ENCODE peak calls at places on chromosomes 3 and 15, in ten cellular contexts. One of them, this sample, is unnamed.

GRCh38 chr15:23497710-23498111 is 50.7 kb upstream of the GOLGA6L2 start:
- DNase-seq in T-helper 2 cell: no peak
- DNase-seq in HCEC 1CT: no peak
- DNase-seq in AG08395: peak; percentile 3
- DNase-seq in ELF-1: no peak
- DNase-seq in stimulated activated CD8-positive, alpha-beta memory T cell treated with anti-CD3 and anti-CD28 coated beads, Interleukin-7, amount 100 ng/mL, for 1 hour: no peak
- DNase-seq in astrocyte of the spinal cord: no peak
- DNase-seq in T-helper 22 cell: no peak
- DNase-seq in islet precursor cell: no peak
- DNase-seq in activated T-cell treated with anti-CD3 and anti-CD28 coated beads, Interleukin-2, amount 50 U/mL, for 24 hours: no peak
- DNase-seq in this sample: no peak

GRCh38 chr3:50585919-50586762 is 16.8 kb downstream of the HEMK1 start:
- DNase-seq in T-helper 2 cell: no peak
- DNase-seq in HCEC 1CT: no peak
- DNase-seq in AG08395: no peak
- DNase-seq in ELF-1: no peak
- DNase-seq in stimulated activated CD8-positive, alpha-beta memory T cell treated with anti-CD3 and anti-CD28 coated beads, Interleukin-7, amount 100 ng/mL, for 1 hour: no peak
- DNase-seq in astrocyte of the spinal cord: no peak
- DNase-seq in T-helper 22 cell: no peak
- DNase-seq in islet precursor cell: no peak
- DNase-seq in activated T-cell treated with anti-CD3 and anti-CD28 coated beads, Interleukin-2, amount 50 U/mL, for 24 hours: peak; percentile 62
- DNase-seq in this sample: no peak

GRCh38 chr3:196989721-196990262 is 21.2 kb upstream of the PIGZ start:
- DNase-seq in T-helper 2 cell: no peak
- DNase-seq in HCEC 1CT: no peak
- DNase-seq in AG08395: peak; percentile 62
- DNase-seq in ELF-1: no peak
- DNase-seq in stimulated activated CD8-positive, alpha-beta memory T cell treated with anti-CD3 and anti-CD28 coated beads, Interleukin-7, amount 100 ng/mL, for 1 hour: no peak
- DNase-seq in astrocyte of the spinal cord: no peak
- DNase-seq in T-helper 22 cell: no peak
- DNase-seq in islet precursor cell: peak; percentile 52
- DNase-seq in activated T-cell treated with anti-CD3 and anti-CD28 coated beads, Interleukin-2, amount 50 U/mL, for 24 hours: peak; percentile 8
- DNase-seq in this sample: peak; percentile 43

GRCh38 chr3:152870027-152870426 is 35.1 kb downstream of the P2RY1 start:
- DNase-seq in T-helper 2 cell: no peak
- DNase-seq in HCEC 1CT: no peak
- DNase-seq in AG08395: no peak
- DNase-seq in ELF-1: no peak
- DNase-seq in stimulated activated CD8-positive, alpha-beta memory T cell treated with anti-CD3 and anti-CD28 coated beads, Interleukin-7, amount 100 ng/mL, for 1 hour: no peak
- DNase-seq in astrocyte of the spinal cord: no peak
- DNase-seq in T-helper 22 cell: no peak
- DNase-seq in islet precursor cell: no peak
- DNase-seq in activated T-cell treated with anti-CD3 and anti-CD28 coated beads, Interleukin-2, amount 50 U/mL, for 24 hours: no peak
- DNase-seq in this sample: no peak

GRCh38 chr3:48804930-48805329 is 42.7 kb downstream of the PRKAR2A start:
- DNase-seq in T-helper 2 cell: no peak
- DNase-seq in HCEC 1CT: no peak
- DNase-seq in AG08395: no peak
- DNase-seq in ELF-1: no peak
- DNase-seq in stimulated activated CD8-positive, alpha-beta memory T cell treated with anti-CD3 and anti-CD28 coated beads, Interleukin-7, amount 100 ng/mL, for 1 hour: no peak
- DNase-seq in astrocyte of the spinal cord: no peak
- DNase-seq in T-helper 22 cell: no peak
- DNase-seq in islet precursor cell: no peak
- DNase-seq in activated T-cell treated with anti-CD3 and anti-CD28 coated beads, Interleukin-2, amount 50 U/mL, for 24 hours: no peak
- DNase-seq in this sample: no peak

GRCh38 chr3:140898340-140899180 is 43.1 kb upstream of the SLC25A36 start:
- DNase-seq in T-helper 2 cell: no peak
- DNase-seq in HCEC 1CT: peak; percentile 82
- DNase-seq in AG08395: peak; percentile 79
- DNase-seq in ELF-1: no peak
- DNase-seq in stimulated activated CD8-positive, alpha-beta memory T cell treated with anti-CD3 and anti-CD28 coated beads, Interleukin-7, amount 100 ng/mL, for 1 hour: no peak
- DNase-seq in astrocyte of the spinal cord: peak; percentile 90
- DNase-seq in T-helper 22 cell: no peak
- DNase-seq in islet precursor cell: no peak
- DNase-seq in activated T-cell treated with anti-CD3 and anti-CD28 coated beads, Interleukin-2, amount 50 U/mL, for 24 hours: no peak
- DNase-seq in this sample: no peak

GRCh38 chr15:58873267-58873666 is 60.2 kb downstream of the SLTM start:
- DNase-seq in T-helper 2 cell: no peak
- DNase-seq in HCEC 1CT: peak; percentile 82
- DNase-seq in AG08395: peak; percentile 81
- DNase-seq in ELF-1: no peak
- DNase-seq in stimulated activated CD8-positive, alpha-beta memory T cell treated with anti-CD3 and anti-CD28 coated beads, Interleukin-7, amount 100 ng/mL, for 1 hour: no peak
- DNase-seq in astrocyte of the spinal cord: peak; percentile 22
- DNase-seq in T-helper 22 cell: no peak
- DNase-seq in islet precursor cell: no peak
- DNase-seq in activated T-cell treated with anti-CD3 and anti-CD28 coated beads, Interleukin-2, amount 50 U/mL, for 24 hours: no peak
- DNase-seq in this sample: no peak

GRCh38 chr3:157868168-157868567 is 238.1 kb downstream of the SHOX2 start:
- DNase-seq in T-helper 2 cell: no peak
- DNase-seq in HCEC 1CT: peak; percentile 20
- DNase-seq in AG08395: peak; percentile 81
- DNase-seq in ELF-1: no peak
- DNase-seq in stimulated activated CD8-positive, alpha-beta memory T cell treated with anti-CD3 and anti-CD28 coated beads, Interleukin-7, amount 100 ng/mL, for 1 hour: no peak
- DNase-seq in astrocyte of the spinal cord: peak; percentile 46
- DNase-seq in T-helper 22 cell: no peak
- DNase-seq in islet precursor cell: no peak
- DNase-seq in activated T-cell treated with anti-CD3 and anti-CD28 coated beads, Interleukin-2, amount 50 U/mL, for 24 hours: no peak
- DNase-seq in this sample: no peak

GRCh38 chr3:71551286-71551919 is 32.1 kb downstream of the FOXP1 start:
- DNase-seq in T-helper 2 cell: no peak
- DNase-seq in HCEC 1CT: peak; percentile 69
- DNase-seq in AG08395: peak; percentile 27
- DNase-seq in ELF-1: no peak
- DNase-seq in stimulated activated CD8-positive, alpha-beta memory T cell treated with anti-CD3 and anti-CD28 coated beads, Interleukin-7, amount 100 ng/mL, for 1 hour: no peak
- DNase-seq in astrocyte of the spinal cord: peak; percentile 56
- DNase-seq in T-helper 22 cell: no peak
- DNase-seq in islet precursor cell: no peak
- DNase-seq in activated T-cell treated with anti-CD3 and anti-CD28 coated beads, Interleukin-2, amount 50 U/mL, for 24 hours: no peak
- DNase-seq in this sample: no peak

GRCh38 chr3:10142707-10143560 is 1.4 kb downstream of the VHL start:
- DNase-seq in T-helper 2 cell: no peak
- DNase-seq in HCEC 1CT: no peak
- DNase-seq in AG08395: no peak
- DNase-seq in ELF-1: peak; percentile 47
- DNase-seq in stimulated activated CD8-positive, alpha-beta memory T cell treated with anti-CD3 and anti-CD28 coated beads, Interleukin-7, amount 100 ng/mL, for 1 hour: no peak
- DNase-seq in astrocyte of the spinal cord: no peak
- DNase-seq in T-helper 22 cell: no peak
- DNase-seq in islet precursor cell: no peak
- DNase-seq in activated T-cell treated with anti-CD3 and anti-CD28 coated beads, Interleukin-2, amount 50 U/mL, for 24 hours: peak; percentile 42
- DNase-seq in this sample: no peak

GRCh38 chr15:23854535-23855252 is 167.6 kb upstream of the NDN start:
- DNase-seq in T-helper 2 cell: no peak
- DNase-seq in HCEC 1CT: no peak
- DNase-seq in AG08395: no peak
- DNase-seq in ELF-1: no peak
- DNase-seq in stimulated activated CD8-positive, alpha-beta memory T cell treated with anti-CD3 and anti-CD28 coated beads, Interleukin-7, amount 100 ng/mL, for 1 hour: no peak
- DNase-seq in astrocyte of the spinal cord: no peak
- DNase-seq in T-helper 22 cell: no peak
- DNase-seq in islet precursor cell: no peak
- DNase-seq in activated T-cell treated with anti-CD3 and anti-CD28 coated beads, Interleukin-2, amount 50 U/mL, for 24 hours: no peak
- DNase-seq in this sample: no peak

GRCh38 chr3:142259359-142259758 is 34.0 kb upstream of the GK5 start:
- DNase-seq in T-helper 2 cell: no peak
- DNase-seq in HCEC 1CT: no peak
- DNase-seq in AG08395: no peak
- DNase-seq in ELF-1: peak; percentile 24
- DNase-seq in stimulated activated CD8-positive, alpha-beta memory T cell treated with anti-CD3 and anti-CD28 coated beads, Interleukin-7, amount 100 ng/mL, for 1 hour: no peak
- DNase-seq in astrocyte of the spinal cord: no peak
- DNase-seq in T-helper 22 cell: no peak
- DNase-seq in islet precursor cell: no peak
- DNase-seq in activated T-cell treated with anti-CD3 and anti-CD28 coated beads, Interleukin-2, amount 50 U/mL, for 24 hours: no peak
- DNase-seq in this sample: no peak

GRCh38 chr3:94413721-94414106 is 350.9 kb downstream of the NSUN3 start:
- DNase-seq in T-helper 2 cell: no peak
- DNase-seq in HCEC 1CT: peak; percentile 86
- DNase-seq in AG08395: peak; percentile 1
- DNase-seq in ELF-1: no peak
- DNase-seq in stimulated activated CD8-positive, alpha-beta memory T cell treated with anti-CD3 and anti-CD28 coated beads, Interleukin-7, amount 100 ng/mL, for 1 hour: no peak
- DNase-seq in astrocyte of the spinal cord: peak; percentile 77
- DNase-seq in T-helper 22 cell: no peak
- DNase-seq in islet precursor cell: no peak
- DNase-seq in activated T-cell treated with anti-CD3 and anti-CD28 coated beads, Interleukin-2, amount 50 U/mL, for 24 hours: no peak
- DNase-seq in this sample: no peak

GRCh38 chr15:53978248-53978906 is at the start of gene UNC13C:
- DNase-seq in T-helper 2 cell: no peak
- DNase-seq in HCEC 1CT: no peak
- DNase-seq in AG08395: no peak
- DNase-seq in ELF-1: peak; percentile 65
- DNase-seq in stimulated activated CD8-positive, alpha-beta memory T cell treated with anti-CD3 and anti-CD28 coated beads, Interleukin-7, amount 100 ng/mL, for 1 hour: no peak
- DNase-seq in astrocyte of the spinal cord: no peak
- DNase-seq in T-helper 22 cell: no peak
- DNase-seq in islet precursor cell: peak; percentile 77
- DNase-seq in activated T-cell treated with anti-CD3 and anti-CD28 coated beads, Interleukin-2, amount 50 U/mL, for 24 hours: no peak
- DNase-seq in this sample: peak; percentile 70

GRCh38 chr15:90660195-90660995 is 56.8 kb upstream of the BLM start:
- DNase-seq in T-helper 2 cell: no peak
- DNase-seq in HCEC 1CT: peak; percentile 81
- DNase-seq in AG08395: peak; percentile 96
- DNase-seq in ELF-1: peak; percentile 53
- DNase-seq in stimulated activated CD8-positive, alpha-beta memory T cell treated with anti-CD3 and anti-CD28 coated beads, Interleukin-7, amount 100 ng/mL, for 1 hour: peak; percentile 29
- DNase-seq in astrocyte of the spinal cord: peak; percentile 88
- DNase-seq in T-helper 22 cell: peak; percentile 27
- DNase-seq in islet precursor cell: peak; percentile 85
- DNase-seq in activated T-cell treated with anti-CD3 and anti-CD28 coated beads, Interleukin-2, amount 50 U/mL, for 24 hours: peak; percentile 77
- DNase-seq in this sample: peak; percentile 93

GRCh38 chr3:190204200-190204599 is 83.5 kb upstream of the P3H2 start:
- DNase-seq in T-helper 2 cell: no peak
- DNase-seq in HCEC 1CT: no peak
- DNase-seq in AG08395: no peak
- DNase-seq in ELF-1: no peak
- DNase-seq in stimulated activated CD8-positive, alpha-beta memory T cell treated with anti-CD3 and anti-CD28 coated beads, Interleukin-7, amount 100 ng/mL, for 1 hour: no peak
- DNase-seq in astrocyte of the spinal cord: no peak
- DNase-seq in T-helper 22 cell: no peak
- DNase-seq in islet precursor cell: no peak
- DNase-seq in activated T-cell treated with anti-CD3 and anti-CD28 coated beads, Interleukin-2, amount 50 U/mL, for 24 hours: no peak
- DNase-seq in this sample: no peak

GRCh38 chr3:108475220-108475782 is 35.1 kb downstream of the MYH15 start:
- DNase-seq in T-helper 2 cell: no peak
- DNase-seq in HCEC 1CT: no peak
- DNase-seq in AG08395: no peak
- DNase-seq in ELF-1: no peak
- DNase-seq in stimulated activated CD8-positive, alpha-beta memory T cell treated with anti-CD3 and anti-CD28 coated beads, Interleukin-7, amount 100 ng/mL, for 1 hour: no peak
- DNase-seq in astrocyte of the spinal cord: no peak
- DNase-seq in T-helper 22 cell: no peak
- DNase-seq in islet precursor cell: no peak
- DNase-seq in activated T-cell treated with anti-CD3 and anti-CD28 coated beads, Interleukin-2, amount 50 U/mL, for 24 hours: no peak
- DNase-seq in this sample: no peak

GRCh38 chr3:29919551-29919950 is 638.7 kb downstream of the RBMS3 start:
- DNase-seq in T-helper 2 cell: no peak
- DNase-seq in HCEC 1CT: no peak
- DNase-seq in AG08395: no peak
- DNase-seq in ELF-1: no peak
- DNase-seq in stimulated activated CD8-positive, alpha-beta memory T cell treated with anti-CD3 and anti-CD28 coated beads, Interleukin-7, amount 100 ng/mL, for 1 hour: no peak
- DNase-seq in astrocyte of the spinal cord: no peak
- DNase-seq in T-helper 22 cell: no peak
- DNase-seq in islet precursor cell: no peak
- DNase-seq in activated T-cell treated with anti-CD3 and anti-CD28 coated beads, Interleukin-2, amount 50 U/mL, for 24 hours: no peak
- DNase-seq in this sample: no peak

GRCh38 chr3:94423566-94423965 is 360.7 kb downstream of the NSUN3 start:
- DNase-seq in T-helper 2 cell: no peak
- DNase-seq in HCEC 1CT: peak; percentile 85
- DNase-seq in AG08395: no peak
- DNase-seq in ELF-1: no peak
- DNase-seq in stimulated activated CD8-positive, alpha-beta memory T cell treated with anti-CD3 and anti-CD28 coated beads, Interleukin-7, amount 100 ng/mL, for 1 hour: no peak
- DNase-seq in astrocyte of the spinal cord: peak; percentile 71
- DNase-seq in T-helper 22 cell: no peak
- DNase-seq in islet precursor cell: no peak
- DNase-seq in activated T-cell treated with anti-CD3 and anti-CD28 coated beads, Interleukin-2, amount 50 U/mL, for 24 hours: no peak
- DNase-seq in this sample: no peak

GRCh38 chr3:131174752-131175151 is 148.1 kb downstream of the NEK11 start:
- DNase-seq in T-helper 2 cell: no peak
- DNase-seq in HCEC 1CT: peak; percentile 45
- DNase-seq in AG08395: no peak
- DNase-seq in ELF-1: no peak
- DNase-seq in stimulated activated CD8-positive, alpha-beta memory T cell treated with anti-CD3 and anti-CD28 coated beads, Interleukin-7, amount 100 ng/mL, for 1 hour: no peak
- DNase-seq in astrocyte of the spinal cord: peak; percentile 24
- DNase-seq in T-helper 22 cell: no peak
- DNase-seq in islet precursor cell: peak; percentile 57
- DNase-seq in activated T-cell treated with anti-CD3 and anti-CD28 coated beads, Interleukin-2, amount 50 U/mL, for 24 hours: no peak
- DNase-seq in this sample: no peak

GRCh38 chr3:146854523-146854922 is 249.4 kb upstream of the PLSCR5 start:
- DNase-seq in T-helper 2 cell: no peak
- DNase-seq in HCEC 1CT: no peak
- DNase-seq in AG08395: no peak
- DNase-seq in ELF-1: no peak
- DNase-seq in stimulated activated CD8-positive, alpha-beta memory T cell treated with anti-CD3 and anti-CD28 coated beads, Interleukin-7, amount 100 ng/mL, for 1 hour: no peak
- DNase-seq in astrocyte of the spinal cord: no peak
- DNase-seq in T-helper 22 cell: no peak
- DNase-seq in islet precursor cell: peak; percentile 50
- DNase-seq in activated T-cell treated with anti-CD3 and anti-CD28 coated beads, Interleukin-2, amount 50 U/mL, for 24 hours: no peak
- DNase-seq in this sample: no peak

GRCh38 chr3:20546636-20547035 is 360.6 kb upstream of the SGO1 start:
- DNase-seq in T-helper 2 cell: no peak
- DNase-seq in HCEC 1CT: no peak
- DNase-seq in AG08395: no peak
- DNase-seq in ELF-1: no peak
- DNase-seq in stimulated activated CD8-positive, alpha-beta memory T cell treated with anti-CD3 and anti-CD28 coated beads, Interleukin-7, amount 100 ng/mL, for 1 hour: no peak
- DNase-seq in astrocyte of the spinal cord: peak; percentile 12
- DNase-seq in T-helper 22 cell: no peak
- DNase-seq in islet precursor cell: no peak
- DNase-seq in activated T-cell treated with anti-CD3 and anti-CD28 coated beads, Interleukin-2, amount 50 U/mL, for 24 hours: no peak
- DNase-seq in this sample: no peak

GRCh38 chr3:8444883-8445282 is 56.7 kb upstream of the LMCD1 start:
- DNase-seq in T-helper 2 cell: no peak
- DNase-seq in HCEC 1CT: no peak
- DNase-seq in AG08395: no peak
- DNase-seq in ELF-1: no peak
- DNase-seq in stimulated activated CD8-positive, alpha-beta memory T cell treated with anti-CD3 and anti-CD28 coated beads, Interleukin-7, amount 100 ng/mL, for 1 hour: no peak
- DNase-seq in astrocyte of the spinal cord: no peak
- DNase-seq in T-helper 22 cell: no peak
- DNase-seq in islet precursor cell: no peak
- DNase-seq in activated T-cell treated with anti-CD3 and anti-CD28 coated beads, Interleukin-2, amount 50 U/mL, for 24 hours: no peak
- DNase-seq in this sample: no peak

GRCh38 chr3:78659386-78659987 is 1108.3 kb downstream of the ROBO1 start:
- DNase-seq in T-helper 2 cell: no peak
- DNase-seq in HCEC 1CT: peak; percentile 8
- DNase-seq in AG08395: peak; percentile 7
- DNase-seq in ELF-1: no peak
- DNase-seq in stimulated activated CD8-positive, alpha-beta memory T cell treated with anti-CD3 and anti-CD28 coated beads, Interleukin-7, amount 100 ng/mL, for 1 hour: peak; percentile 0
- DNase-seq in astrocyte of the spinal cord: peak; percentile 61
- DNase-seq in T-helper 22 cell: no peak
- DNase-seq in islet precursor cell: no peak
- DNase-seq in activated T-cell treated with anti-CD3 and anti-CD28 coated beads, Interleukin-2, amount 50 U/mL, for 24 hours: no peak
- DNase-seq in this sample: no peak

GRCh38 chr3:1082024-1082633 is 10.7 kb upstream of the CNTN6 start:
- DNase-seq in T-helper 2 cell: no peak
- DNase-seq in HCEC 1CT: no peak
- DNase-seq in AG08395: peak; percentile 38
- DNase-seq in ELF-1: peak; percentile 9
- DNase-seq in stimulated activated CD8-positive, alpha-beta memory T cell treated with anti-CD3 and anti-CD28 coated beads, Interleukin-7, amount 100 ng/mL, for 1 hour: no peak
- DNase-seq in astrocyte of the spinal cord: peak; percentile 64
- DNase-seq in T-helper 22 cell: no peak
- DNase-seq in islet precursor cell: peak; percentile 73
- DNase-seq in activated T-cell treated with anti-CD3 and anti-CD28 coated beads, Interleukin-2, amount 50 U/mL, for 24 hours: no peak
- DNase-seq in this sample: peak; percentile 47

GRCh38 chr3:73540969-73541740 is 83.6 kb downstream of the PDZRN3 start:
- DNase-seq in T-helper 2 cell: no peak
- DNase-seq in HCEC 1CT: peak; percentile 45
- DNase-seq in AG08395: peak; percentile 43
- DNase-seq in ELF-1: no peak
- DNase-seq in stimulated activated CD8-positive, alpha-beta memory T cell treated with anti-CD3 and anti-CD28 coated beads, Interleukin-7, amount 100 ng/mL, for 1 hour: no peak
- DNase-seq in astrocyte of the spinal cord: peak; percentile 29
- DNase-seq in T-helper 22 cell: no peak
- DNase-seq in islet precursor cell: no peak
- DNase-seq in activated T-cell treated with anti-CD3 and anti-CD28 coated beads, Interleukin-2, amount 50 U/mL, for 24 hours: no peak
- DNase-seq in this sample: no peak

GRCh38 chr15:62099171-62099601 is 32.4 kb downstream of the C2CD4A start:
- DNase-seq in T-helper 2 cell: no peak
- DNase-seq in HCEC 1CT: peak; percentile 29
- DNase-seq in AG08395: peak; percentile 88
- DNase-seq in ELF-1: no peak
- DNase-seq in stimulated activated CD8-positive, alpha-beta memory T cell treated with anti-CD3 and anti-CD28 coated beads, Interleukin-7, amount 100 ng/mL, for 1 hour: no peak
- DNase-seq in astrocyte of the spinal cord: peak; percentile 72
- DNase-seq in T-helper 22 cell: no peak
- DNase-seq in islet precursor cell: no peak
- DNase-seq in activated T-cell treated with anti-CD3 and anti-CD28 coated beads, Interleukin-2, amount 50 U/mL, for 24 hours: no peak
- DNase-seq in this sample: no peak

GRCh38 chr15:91548588-91548987 is 304.9 kb upstream of the SLCO3A1 start:
- DNase-seq in T-helper 2 cell: no peak
- DNase-seq in HCEC 1CT: no peak
- DNase-seq in AG08395: peak; percentile 39
- DNase-seq in ELF-1: peak; percentile 9
- DNase-seq in stimulated activated CD8-positive, alpha-beta memory T cell treated with anti-CD3 and anti-CD28 coated beads, Interleukin-7, amount 100 ng/mL, for 1 hour: no peak
- DNase-seq in astrocyte of the spinal cord: peak; percentile 54
- DNase-seq in T-helper 22 cell: no peak
- DNase-seq in islet precursor cell: no peak
- DNase-seq in activated T-cell treated with anti-CD3 and anti-CD28 coated beads, Interleukin-2, amount 50 U/mL, for 24 hours: no peak
- DNase-seq in this sample: no peak